ENCODE peak calls at places on chromosomes 4 and X, in six cellular contexts. One of them, this sample, is unnamed.

GRCh38 chr4:10100734-10101216 is 15.8 kb downstream of the WDR1 start:
- DNase-seq in CD8-positive, alpha-beta memory T cell: peak
- DNase-seq in posterior vena cava: no peak
- DNase-seq in effector memory CD8-positive, alpha-beta T cell: no peak
- DNase-seq in stimulated activated CD4-positive, alpha-beta T cell treated with anti-CD3 and anti-CD28 coated beads, Interleukin-1b, Interleukin-23, amount 100 ng/mL, for 4 hours: no peak
- DNase-seq in left cardiac atrium: peak
- DNase-seq in this sample: peak

GRCh38 chr4:188779586-188779985 is 640.3 kb downstream of the TRIML1 start:
- DNase-seq in effector memory CD8-positive, alpha-beta T cell: no peak
- DNase-seq in posterior vena cava: no peak
- DNase-seq in stimulated activated CD4-positive, alpha-beta T cell treated with anti-CD3 and anti-CD28 coated beads, Interleukin-1b, Interleukin-23, amount 100 ng/mL, for 4 hours: no peak
- DNase-seq in CD8-positive, alpha-beta memory T cell: no peak
- DNase-seq in left cardiac atrium: no peak
- DNase-seq in this sample: no peak

GRCh38 chr4:185773419-185773818 is 38.6 kb downstream of the SORBS2 start:
- DNase-seq in stimulated activated CD4-positive, alpha-beta T cell treated with anti-CD3 and anti-CD28 coated beads, Interleukin-1b, Interleukin-23, amount 100 ng/mL, for 4 hours: no peak
- DNase-seq in effector memory CD8-positive, alpha-beta T cell: no peak
- DNase-seq in CD8-positive, alpha-beta memory T cell: no peak
- DNase-seq in left cardiac atrium: peak
- DNase-seq in posterior vena cava: no peak
- DNase-seq in this sample: peak

GRCh38 chrX:150848914-150849365 is 49.5 kb downstream of the CD99L2 start:
- DNase-seq in CD8-positive, alpha-beta memory T cell: no peak
- DNase-seq in stimulated activated CD4-positive, alpha-beta T cell treated with anti-CD3 and anti-CD28 coated beads, Interleukin-1b, Interleukin-23, amount 100 ng/mL, for 4 hours: no peak
- DNase-seq in left cardiac atrium: no peak
- DNase-seq in effector memory CD8-positive, alpha-beta T cell: no peak
- DNase-seq in posterior vena cava: no peak
- DNase-seq in this sample: peak

GRCh38 chrX:7580127-7580526 is 262.8 kb upstream of the VCX start:
- DNase-seq in left cardiac atrium: no peak
- DNase-seq in posterior vena cava: no peak
- DNase-seq in stimulated activated CD4-positive, alpha-beta T cell treated with anti-CD3 and anti-CD28 coated beads, Interleukin-1b, Interleukin-23, amount 100 ng/mL, for 4 hours: no peak
- DNase-seq in CD8-positive, alpha-beta memory T cell: no peak
- DNase-seq in effector memory CD8-positive, alpha-beta T cell: no peak
- DNase-seq in this sample: no peak

GRCh38 chr4:139329665-139330200 is 27.5 kb upstream of the NDUFC1 start:
- DNase-seq in left cardiac atrium: no peak
- DNase-seq in CD8-positive, alpha-beta memory T cell: no peak
- DNase-seq in posterior vena cava: no peak
- DNase-seq in effector memory CD8-positive, alpha-beta T cell: no peak
- DNase-seq in stimulated activated CD4-positive, alpha-beta T cell treated with anti-CD3 and anti-CD28 coated beads, Interleukin-1b, Interleukin-23, amount 100 ng/mL, for 4 hours: no peak
- DNase-seq in this sample: no peak

GRCh38 chr4:67909910-67910905 is 26.4 kb upstream of the TMPRSS11D start:
- DNase-seq in CD8-positive, alpha-beta memory T cell: peak
- DNase-seq in posterior vena cava: no peak
- DNase-seq in left cardiac atrium: no peak
- DNase-seq in effector memory CD8-positive, alpha-beta T cell: no peak
- DNase-seq in stimulated activated CD4-positive, alpha-beta T cell treated with anti-CD3 and anti-CD28 coated beads, Interleukin-1b, Interleukin-23, amount 100 ng/mL, for 4 hours: no peak
- DNase-seq in this sample: no peak

GRCh38 chr4:147057631-147057980 is 111.9 kb upstream of the TTC29 start:
- DNase-seq in stimulated activated CD4-positive, alpha-beta T cell treated with anti-CD3 and anti-CD28 coated beads, Interleukin-1b, Interleukin-23, amount 100 ng/mL, for 4 hours: no peak
- DNase-seq in CD8-positive, alpha-beta memory T cell: peak
- DNase-seq in effector memory CD8-positive, alpha-beta T cell: no peak
- DNase-seq in posterior vena cava: no peak
- DNase-seq in left cardiac atrium: no peak
- DNase-seq in this sample: no peak